ENCODE peak calls at places on chromosomes 3 and 15, in eight cellular contexts. B is stomach, G is A549, E is sigmoid colon, L is transverse colon, K is ovary, Q is suprapubic skin, V is esophagus muscularis mucosa. Y is an unnamed sample.

GRCh38 chr3:36155515-36155914 is 224.8 kb upstream of the STAC start:
- DNase-seq in G (peak), K (no peak), B (no peak), V (no peak), L (no peak), E (no peak), Q (no peak), Y (no peak)

GRCh38 chr3:150315711-150316110 is 92.4 kb upstream of the TSC22D2 start:
- DNase-seq in L (no peak), G (no peak), K (no peak), V (no peak), Q (no peak), E (no peak), B (no peak), Y (no peak)

GRCh38 chr3:12970684-12971083 is 102.5 kb downstream of the IQSEC1 start:
- DNase-seq in B (no peak), G (no peak), E (no peak), V (no peak), L (no peak), Q (no peak), K (no peak), Y (no peak)

GRCh38 chr3:51985971-51986947 is 2.9 kb downstream of the ACY1 start:
- DNase-seq in Q (no peak), L (peak), V (no peak), G (no peak), B (peak), K (no peak), E (no peak), Y (no peak)

GRCh38 chr3:161673845-161674244 is 177.2 kb downstream of the OTOL1 start:
- DNase-seq in Q (no peak), L (no peak), K (no peak), E (no peak), G (no peak), V (no peak), B (no peak), Y (no peak)

GRCh38 chr15:73747847-73748605 is 5.1 kb downstream of the INSYN1 start:
- DNase-seq in B (no peak), G (no peak), Q (no peak), K (no peak), V (no peak), E (no peak), L (no peak), Y (no peak)

GRCh38 chr3:12138044-12138443 is 20.7 kb downstream of the TIMP4 start:
- DNase-seq in B (peak), E (no peak), Q (peak), K (no peak), L (peak), G (peak), V (no peak), Y (no peak)

GRCh38 chr15:99702895-99703602 is 30.2 kb downstream of the LYSMD4 start:
- DNase-seq in Q (no peak), B (no peak), V (no peak), L (no peak), K (no peak), E (no peak), G (no peak), Y (no peak)

GRCh38 chr3:133384331-133385027 is 15.4 kb upstream of the BFSP2 start:
- DNase-seq in G (peak), E (no peak), V (no peak), L (peak), K (peak), B (peak), Q (no peak), Y (peak)

GRCh38 chr15:37981781-37982180 is 47.3 kb downstream of the TMCO5A start:
- DNase-seq in B (no peak), G (peak), Q (no peak), K (no peak), L (no peak), E (no peak), V (no peak), Y (no peak)

GRCh38 chr3:57556459-57557087 is 499 bp downstream of the PDE12 start:
- DNase-seq in V (no peak), K (peak), G (no peak), L (peak), E (peak), Q (peak), B (peak), Y (no peak)

GRCh38 chr15:30984118-30984517 is 7.3 kb downstream of the MTMR10 start:
- DNase-seq in B (no peak), G (no peak), L (no peak), V (no peak), E (no peak), Q (no peak), K (no peak), Y (no peak)

GRCh38 chr15:43514241-43515057 is 3.0 kb upstream of the MAP1A start:
- DNase-seq in G (no peak), V (no peak), B (no peak), Q (no peak), K (no peak), E (no peak), L (peak), Y (no peak)

GRCh38 chr15:70605606-70606410 is 157.6 kb downstream of the UACA start:
- DNase-seq in E (peak), Q (no peak), L (peak), B (peak), K (peak), G (no peak), V (peak), Y (no peak)

GRCh38 chr3:113084777-113085176 is 94.0 kb downstream of the GTPBP8 start:
- DNase-seq in K (peak), V (no peak), B (peak), E (peak), L (peak), Q (no peak), G (no peak), Y (no peak)

GRCh38 chr3:47824541-47825473 is 21.9 kb downstream of the DHX30 start:
- DNase-seq in V (no peak), K (peak), G (peak), B (peak), E (peak), Q (peak), L (peak), Y (peak)
- TF ChIP-seq EP300 in V (no peak), K (no peak), G (no peak), B (no peak), E (no peak), Q (no peak), L (no peak), Y (no peak)

GRCh38 chr3:24496529-24497482 is 2.2 kb upstream of the THRB start:
- DNase-seq in E (peak), K (peak), B (peak), L (peak), G (peak), Q (peak), V (no peak), Y (peak)

GRCh38 chr3:24492971-24493551 is 1.6 kb downstream of the THRB start:
- DNase-seq in L (no peak), E (no peak), G (no peak), V (no peak), K (no peak), B (no peak), Q (no peak), Y (no peak)

GRCh38 chr3:24493951-24494615 is 567 bp downstream of the THRB start:
- DNase-seq in E (peak), Q (peak), L (peak), B (peak), G (peak), V (no peak), K (peak), Y (peak)

GRCh38 chr3:24494616-24495333 is at the start of gene THRB:
- DNase-seq in L (peak), K (peak), Q (peak), V (no peak), G (peak), B (peak), E (peak), Y (peak)

DNA sequence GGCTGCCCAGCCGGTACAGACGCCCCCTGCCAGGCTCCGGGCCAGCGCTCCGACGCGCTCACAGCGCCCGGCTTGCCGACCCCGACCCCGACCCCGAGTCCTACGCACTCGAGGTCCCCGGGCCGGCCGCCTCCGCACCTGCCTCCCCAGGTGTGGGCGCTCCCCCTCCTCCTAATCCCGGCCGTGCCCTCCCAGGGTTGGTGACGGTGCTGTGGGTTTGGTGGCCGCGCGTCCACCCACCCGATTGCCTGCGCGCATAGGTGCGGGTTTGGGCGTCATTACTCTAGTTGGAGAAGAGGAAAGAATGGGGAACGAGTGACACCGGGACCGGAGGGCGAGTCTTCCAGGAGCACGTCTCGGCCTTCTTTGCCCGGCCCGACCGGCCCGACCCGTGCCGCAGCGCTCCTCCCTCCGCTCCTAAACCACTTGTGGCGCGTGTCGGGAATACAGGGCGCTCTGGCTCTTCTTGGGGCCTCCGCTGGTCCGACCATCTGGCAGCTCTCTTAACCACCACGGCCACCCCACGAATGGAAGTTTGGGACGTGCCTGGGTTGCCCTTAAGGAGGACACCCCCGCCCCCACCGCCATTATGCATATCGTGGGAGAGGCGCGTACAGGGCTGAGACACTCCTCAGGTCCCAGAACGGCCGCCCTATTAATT is 814 bp upstream of the THRB start:
- DNase-seq in V (no peak), G (peak), E (peak), K (peak), Q (peak), L (peak), B (peak), Y (peak)
- TF ChIP-seq POLR2A in V (no peak), G (peak), E (no peak), K (no peak), Q (no peak), L (peak), B (peak), Y (peak)

DNA sequence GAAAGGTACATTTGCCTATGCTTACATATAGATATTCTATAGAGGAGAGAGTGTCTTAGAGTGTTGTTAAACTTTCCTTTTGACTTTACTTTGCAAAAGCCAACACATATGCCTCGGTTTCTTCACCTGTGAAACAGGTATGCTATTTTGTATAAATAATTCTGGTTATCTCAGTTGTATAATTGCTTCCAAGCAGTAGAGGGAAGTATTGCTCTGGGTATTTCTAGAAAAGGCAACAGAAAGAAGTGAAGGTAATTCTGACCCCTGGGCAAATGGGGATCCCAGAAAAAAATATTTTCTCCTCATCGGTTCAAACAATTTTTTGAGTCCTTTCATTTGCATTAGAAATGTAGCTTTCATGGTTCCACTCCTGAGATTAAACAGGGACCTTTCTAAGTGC is 216.5 kb upstream of the SEMA6D start:
- DNase-seq in V (no peak), G (no peak), Q (no peak), K (no peak), E (no peak), B (no peak), L (no peak), Y (no peak)
- TF ChIP-seq CTCF in V (no peak), G (no peak), Q (no peak), K (no peak), E (no peak), B (no peak), L (peak), Y (no peak)

GRCh38 chr3:179375091-179375999 is 27.8 kb downstream of the MFN1 start:
- DNase-seq in Q (no peak), E (no peak), K (no peak), L (no peak), G (no peak), V (no peak), B (no peak), Y (no peak)

GRCh38 chr3:179376474-179376873 is 29.0 kb downstream of the MFN1 start:
- DNase-seq in V (no peak), G (no peak), L (no peak), K (no peak), E (no peak), Q (no peak), B (no peak), Y (no peak)

DNA sequence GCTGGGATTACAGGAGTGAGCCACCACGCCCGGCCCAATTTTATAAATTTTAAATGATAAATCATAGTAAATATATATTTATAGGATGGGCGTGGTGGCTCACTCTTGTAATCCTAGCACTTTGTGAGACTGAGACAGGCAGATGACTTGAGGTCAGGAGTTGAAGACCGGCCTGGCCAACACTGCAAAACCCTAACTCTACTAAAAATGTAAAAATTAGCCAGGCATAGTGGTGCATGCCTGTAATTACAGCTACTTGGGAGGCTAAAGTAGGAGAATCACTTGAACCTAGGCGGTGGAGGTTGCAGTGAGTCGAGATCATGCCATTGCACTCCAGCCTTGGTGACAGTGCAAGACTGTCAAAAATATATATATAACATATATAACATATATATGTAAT is 26.4 kb downstream of the MFN1 start:
- DNase-seq in Q (no peak), K (no peak), B (no peak), G (peak), E (no peak), V (no peak), L (no peak), Y (no peak)
- TF ChIP-seq EP300 in Q (no peak), K (no peak), B (no peak), G (no peak), E (no peak), V (no peak), L (no peak), Y (no peak)

DNA sequence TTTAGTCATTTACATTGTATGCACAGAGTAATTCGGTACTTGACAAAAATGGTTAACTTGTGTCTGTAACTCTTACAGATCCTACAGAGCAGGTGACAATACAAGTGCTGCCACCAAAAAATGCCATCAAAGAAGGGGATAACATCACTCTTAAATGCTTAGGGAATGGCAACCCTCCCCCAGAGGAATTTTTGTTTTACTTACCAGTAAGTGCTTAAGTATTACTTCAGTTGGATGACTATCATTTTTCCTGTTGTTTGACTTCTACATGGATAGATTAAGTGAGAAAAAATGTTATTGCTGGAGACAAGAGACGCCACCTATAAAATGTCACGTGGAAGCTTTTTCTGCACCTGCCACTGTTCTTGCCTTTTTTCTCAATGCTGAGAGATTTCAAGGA is 173.2 kb downstream of the ALCAM start:
- DNase-seq in L (no peak), K (no peak), V (no peak), G (no peak), B (no peak), Q (no peak), E (no peak), Y (no peak)
- TF ChIP-seq POLR2A in L (no peak), K (no peak), V (no peak), G (no peak), B (no peak), Q (no peak), E (no peak), Y (no peak)

DNA sequence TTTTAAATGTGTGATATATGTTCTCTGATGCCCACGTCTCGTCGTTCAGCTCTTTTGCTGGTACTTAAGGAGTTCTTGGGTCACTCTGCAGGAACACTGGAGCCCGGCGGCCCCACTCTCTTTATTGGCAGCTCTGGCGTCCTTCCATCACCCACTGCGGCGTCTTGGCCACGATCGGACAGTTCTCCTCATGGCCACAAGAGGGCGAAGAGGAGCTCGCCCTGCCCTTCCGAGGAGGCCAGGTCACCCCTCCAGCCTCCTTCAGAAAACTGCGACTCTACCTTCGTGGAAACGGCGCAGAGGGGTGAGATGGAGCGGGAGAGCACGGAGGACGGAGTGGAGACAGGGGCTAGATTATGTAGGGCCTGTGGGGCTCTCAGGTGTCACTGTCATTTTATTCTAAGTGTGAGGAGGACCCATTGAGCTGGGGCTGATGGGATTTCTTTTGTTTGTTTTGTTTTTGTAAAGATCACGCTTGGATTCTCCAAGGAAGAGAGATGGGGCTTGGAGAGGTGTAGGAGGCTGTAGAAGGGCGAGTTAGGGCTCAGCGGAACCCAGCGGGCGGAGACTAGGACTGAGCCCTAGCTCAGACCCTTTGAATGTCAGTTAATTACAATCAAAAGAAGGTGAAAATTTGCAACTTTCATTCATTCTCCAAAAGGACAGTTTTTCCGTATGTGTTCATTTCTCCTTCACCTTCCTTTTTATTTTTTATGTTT is 28.0 kb upstream of the GABRA5 start:
- DNase-seq in L (no peak), Q (no peak), V (no peak), G (peak), B (no peak), E (no peak), K (no peak), Y (no peak)
- TF ChIP-seq CTCF in L (no peak), Q (no peak), V (peak), G (peak), B (no peak), E (peak), K (no peak), Y (no peak)

GRCh38 chr3:127074900-127075360 is 92.0 kb downstream of the PLXNA1 start:
- DNase-seq in Q (peak), K (no peak), L (no peak), V (no peak), E (peak), G (no peak), B (no peak), Y (no peak)
- TF ChIP-seq EP300 in Q (no peak), K (no peak), L (no peak), V (no peak), E (no peak), G (no peak), B (no peak), Y (no peak)

GRCh38 chr3:71129611-71130515 is 453.7 kb downstream of the FOXP1 start:
- DNase-seq in G (peak), V (no peak), B (no peak), K (no peak), Q (no peak), L (no peak), E (no peak), Y (no peak)
- TF ChIP-seq POLR2A in G (no peak), V (no peak), B (no peak), K (no peak), Q (peak), L (peak), E (peak), Y (no peak)

Y was measured in upper lobe of left lung.